ENCODE peak calls at places on chromosome X, in ten cellular contexts. One of them, this sample, is unnamed.

GRCh38 chrX:16196829-16197228 is 29.5 kb downstream of the MAGEB17 start:
- DNase-seq in endothelial cell: no peak
- DNase-seq in prostate gland: no peak
- DNase-seq in foreskin fibroblast: peak
- DNase-seq in CD8-positive, alpha-beta T cell: no peak
- DNase-seq in type B pancreatic cell: no peak
- DNase-seq in hepatocyte: no peak
- DNase-seq in GM12865: no peak
- DNase-seq in brain microvascular endothelial cell: no peak
- DNase-seq in B cell: no peak
- DNase-seq in this sample: no peak

GRCh38 chrX:85569691-85570090 is 190.2 kb upstream of the POF1B start:
- DNase-seq in endothelial cell: no peak
- DNase-seq in prostate gland: no peak
- DNase-seq in foreskin fibroblast: no peak
- DNase-seq in CD8-positive, alpha-beta T cell: no peak
- DNase-seq in type B pancreatic cell: no peak
- DNase-seq in hepatocyte: no peak
- DNase-seq in GM12865: no peak
- DNase-seq in brain microvascular endothelial cell: no peak
- DNase-seq in B cell: no peak
- DNase-seq in this sample: no peak

GRCh38 chrX:39577976-39578962 is 519.5 kb downstream of the BCOR start:
- DNase-seq in endothelial cell: no peak
- DNase-seq in prostate gland: no peak
- DNase-seq in foreskin fibroblast: no peak
- DNase-seq in CD8-positive, alpha-beta T cell: peak
- DNase-seq in type B pancreatic cell: no peak
- DNase-seq in hepatocyte: no peak
- DNase-seq in GM12865: peak
- DNase-seq in brain microvascular endothelial cell: no peak
- DNase-seq in B cell: peak
- DNase-seq in this sample: no peak

GRCh38 chrX:44903107-44903506 is 30.1 kb downstream of the KDM6A start:
- DNase-seq in endothelial cell: no peak
- DNase-seq in prostate gland: no peak
- DNase-seq in foreskin fibroblast: peak
- DNase-seq in CD8-positive, alpha-beta T cell: no peak
- DNase-seq in type B pancreatic cell: no peak
- DNase-seq in hepatocyte: no peak
- DNase-seq in GM12865: peak
- DNase-seq in brain microvascular endothelial cell: peak
- DNase-seq in B cell: no peak
- DNase-seq in this sample: no peak

GRCh38 chrX:1903380-1903935 is 288.6 kb downstream of the ASMT start:
- DNase-seq in endothelial cell: no peak
- DNase-seq in prostate gland: no peak
- DNase-seq in foreskin fibroblast: no peak
- DNase-seq in CD8-positive, alpha-beta T cell: no peak
- DNase-seq in type B pancreatic cell: no peak
- DNase-seq in hepatocyte: peak
- DNase-seq in GM12865: no peak
- DNase-seq in brain microvascular endothelial cell: peak
- DNase-seq in B cell: no peak
- DNase-seq in this sample: no peak

GRCh38 chrX:33725556-33726232 is 406.4 kb downstream of the FAM47A start:
- DNase-seq in endothelial cell: peak
- DNase-seq in prostate gland: peak
- DNase-seq in foreskin fibroblast: no peak
- DNase-seq in CD8-positive, alpha-beta T cell: no peak
- DNase-seq in type B pancreatic cell: no peak
- DNase-seq in hepatocyte: peak
- DNase-seq in GM12865: no peak
- DNase-seq in brain microvascular endothelial cell: peak
- DNase-seq in B cell: no peak
- DNase-seq in this sample: no peak

GRCh38 chrX:65589304-65589703 is 54.7 kb upstream of the LAS1L start:
- DNase-seq in endothelial cell: no peak
- DNase-seq in prostate gland: no peak
- DNase-seq in foreskin fibroblast: no peak
- DNase-seq in CD8-positive, alpha-beta T cell: peak
- DNase-seq in type B pancreatic cell: no peak
- DNase-seq in hepatocyte: no peak
- DNase-seq in GM12865: no peak
- DNase-seq in brain microvascular endothelial cell: no peak
- DNase-seq in B cell: no peak
- DNase-seq in this sample: peak

GRCh38 chrX:20118065-20118824 is 1.5 kb upstream of the MAP7D2 start:
- DNase-seq in endothelial cell: no peak
- DNase-seq in prostate gland: no peak
- DNase-seq in foreskin fibroblast: no peak
- DNase-seq in CD8-positive, alpha-beta T cell: no peak
- DNase-seq in type B pancreatic cell: no peak
- DNase-seq in hepatocyte: no peak
- DNase-seq in GM12865: no peak
- DNase-seq in brain microvascular endothelial cell: no peak
- DNase-seq in B cell: no peak
- DNase-seq in this sample: no peak

GRCh38 chrX:5876984-5877655 is 351.5 kb downstream of the NLGN4X start:
- DNase-seq in endothelial cell: peak
- DNase-seq in prostate gland: no peak
- DNase-seq in foreskin fibroblast: peak
- DNase-seq in CD8-positive, alpha-beta T cell: no peak
- DNase-seq in type B pancreatic cell: no peak
- DNase-seq in hepatocyte: peak
- DNase-seq in GM12865: peak
- DNase-seq in brain microvascular endothelial cell: no peak
- DNase-seq in B cell: no peak
- DNase-seq in this sample: no peak

GRCh38 chrX:45070116-45071007 is 130.3 kb downstream of the DIPK2B start:
- DNase-seq in endothelial cell: no peak
- DNase-seq in prostate gland: no peak
- DNase-seq in foreskin fibroblast: peak
- DNase-seq in CD8-positive, alpha-beta T cell: no peak
- DNase-seq in type B pancreatic cell: no peak
- DNase-seq in hepatocyte: peak
- DNase-seq in GM12865: peak
- DNase-seq in brain microvascular endothelial cell: peak
- DNase-seq in B cell: no peak
- DNase-seq in this sample: no peak

GRCh38 chrX:110402091-110402854 is 43.6 kb downstream of the RTL9 start:
- DNase-seq in endothelial cell: no peak
- DNase-seq in prostate gland: no peak
- DNase-seq in foreskin fibroblast: peak
- DNase-seq in CD8-positive, alpha-beta T cell: no peak
- DNase-seq in type B pancreatic cell: no peak
- DNase-seq in hepatocyte: peak
- DNase-seq in GM12865: no peak
- DNase-seq in brain microvascular endothelial cell: peak
- DNase-seq in B cell: no peak
- DNase-seq in this sample: peak

GRCh38 chrX:124257924-124258706 is 74.3 kb upstream of the TEX13D start:
- DNase-seq in endothelial cell: no peak
- DNase-seq in prostate gland: no peak
- DNase-seq in foreskin fibroblast: peak
- DNase-seq in CD8-positive, alpha-beta T cell: no peak
- DNase-seq in type B pancreatic cell: no peak
- DNase-seq in hepatocyte: no peak
- DNase-seq in GM12865: no peak
- DNase-seq in brain microvascular endothelial cell: no peak
- DNase-seq in B cell: no peak
- DNase-seq in this sample: no peak

DNA sequence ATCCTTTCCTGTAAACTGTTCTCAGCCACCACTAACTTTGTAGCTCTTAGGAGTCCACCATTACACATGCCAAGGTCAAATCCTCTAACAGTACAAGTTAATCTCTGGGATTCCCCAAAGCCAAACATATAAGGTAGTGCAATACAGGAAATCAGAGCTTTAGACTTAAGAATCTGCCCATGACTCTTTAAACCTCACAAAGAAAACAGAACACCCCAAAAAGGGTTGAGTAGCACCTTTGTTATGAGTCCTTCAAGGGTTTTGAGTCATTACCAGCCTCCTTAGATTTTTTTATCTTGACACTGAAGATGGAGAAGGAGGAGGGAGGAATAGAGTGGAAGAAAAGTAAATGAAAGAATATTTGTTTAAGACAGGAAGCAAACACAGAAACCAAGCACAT is 243.9 kb upstream of the SPANXN1 start:
- DNase-seq in endothelial cell: no peak
- DNase-seq in prostate gland: no peak
- DNase-seq in foreskin fibroblast: no peak
- DNase-seq in CD8-positive, alpha-beta T cell: no peak
- DNase-seq in type B pancreatic cell: no peak
- DNase-seq in hepatocyte: no peak
- DNase-seq in GM12865: no peak
- DNase-seq in brain microvascular endothelial cell: no peak
- DNase-seq in B cell: no peak
- DNase-seq in this sample: no peak
- TF ChIP-seq CTCF in endothelial cell: no peak
- TF ChIP-seq CTCF in prostate gland: no peak
- TF ChIP-seq CTCF in foreskin fibroblast: no peak
- TF ChIP-seq CTCF in CD8-positive, alpha-beta T cell: no peak
- TF ChIP-seq CTCF in type B pancreatic cell: no peak
- TF ChIP-seq CTCF in hepatocyte: no peak
- TF ChIP-seq CTCF in GM12865: no peak
- TF ChIP-seq CTCF in brain microvascular endothelial cell: no peak
- TF ChIP-seq CTCF in B cell: no peak
- TF ChIP-seq CTCF in this sample: no peak

GRCh38 chrX:68699960-68700746 is 52.7 kb downstream of the STARD8 start:
- DNase-seq in endothelial cell: no peak
- DNase-seq in prostate gland: no peak
- DNase-seq in foreskin fibroblast: peak
- DNase-seq in CD8-positive, alpha-beta T cell: no peak
- DNase-seq in type B pancreatic cell: no peak
- DNase-seq in hepatocyte: no peak
- DNase-seq in GM12865: no peak
- DNase-seq in brain microvascular endothelial cell: no peak
- DNase-seq in B cell: no peak
- DNase-seq in this sample: no peak

GRCh38 chrX:68696267-68696666 is 48.8 kb downstream of the STARD8 start:
- DNase-seq in endothelial cell: no peak
- DNase-seq in prostate gland: no peak
- DNase-seq in foreskin fibroblast: no peak
- DNase-seq in CD8-positive, alpha-beta T cell: no peak
- DNase-seq in type B pancreatic cell: no peak
- DNase-seq in hepatocyte: no peak
- DNase-seq in GM12865: no peak
- DNase-seq in brain microvascular endothelial cell: no peak
- DNase-seq in B cell: no peak
- DNase-seq in this sample: no peak

GRCh38 chrX:68697465-68698125 is 50.1 kb downstream of the STARD8 start:
- DNase-seq in endothelial cell: peak
- DNase-seq in prostate gland: no peak
- DNase-seq in foreskin fibroblast: no peak
- DNase-seq in CD8-positive, alpha-beta T cell: no peak
- DNase-seq in type B pancreatic cell: no peak
- DNase-seq in hepatocyte: no peak
- DNase-seq in GM12865: no peak
- DNase-seq in brain microvascular endothelial cell: no peak
- DNase-seq in B cell: no peak
- DNase-seq in this sample: no peak

GRCh38 chrX:68697036-68697435 is 49.6 kb downstream of the STARD8 start:
- DNase-seq in endothelial cell: no peak
- DNase-seq in prostate gland: no peak
- DNase-seq in foreskin fibroblast: no peak
- DNase-seq in CD8-positive, alpha-beta T cell: no peak
- DNase-seq in type B pancreatic cell: no peak
- DNase-seq in hepatocyte: no peak
- DNase-seq in GM12865: no peak
- DNase-seq in brain microvascular endothelial cell: no peak
- DNase-seq in B cell: no peak
- DNase-seq in this sample: no peak

GRCh38 chrX:68698955-68699354 is 51.5 kb downstream of the STARD8 start:
- DNase-seq in endothelial cell: no peak
- DNase-seq in prostate gland: no peak
- DNase-seq in foreskin fibroblast: no peak
- DNase-seq in CD8-positive, alpha-beta T cell: no peak
- DNase-seq in type B pancreatic cell: no peak
- DNase-seq in hepatocyte: peak
- DNase-seq in GM12865: no peak
- DNase-seq in brain microvascular endothelial cell: no peak
- DNase-seq in B cell: no peak
- DNase-seq in this sample: no peak
- TF ChIP-seq CTCF in endothelial cell: no peak
- TF ChIP-seq CTCF in prostate gland: no peak
- TF ChIP-seq CTCF in foreskin fibroblast: no peak
- TF ChIP-seq CTCF in CD8-positive, alpha-beta T cell: no peak
- TF ChIP-seq CTCF in type B pancreatic cell: no peak
- TF ChIP-seq CTCF in hepatocyte: no peak
- TF ChIP-seq CTCF in GM12865: no peak
- TF ChIP-seq CTCF in brain microvascular endothelial cell: no peak
- TF ChIP-seq CTCF in B cell: no peak
- TF ChIP-seq CTCF in this sample: no peak

DNA sequence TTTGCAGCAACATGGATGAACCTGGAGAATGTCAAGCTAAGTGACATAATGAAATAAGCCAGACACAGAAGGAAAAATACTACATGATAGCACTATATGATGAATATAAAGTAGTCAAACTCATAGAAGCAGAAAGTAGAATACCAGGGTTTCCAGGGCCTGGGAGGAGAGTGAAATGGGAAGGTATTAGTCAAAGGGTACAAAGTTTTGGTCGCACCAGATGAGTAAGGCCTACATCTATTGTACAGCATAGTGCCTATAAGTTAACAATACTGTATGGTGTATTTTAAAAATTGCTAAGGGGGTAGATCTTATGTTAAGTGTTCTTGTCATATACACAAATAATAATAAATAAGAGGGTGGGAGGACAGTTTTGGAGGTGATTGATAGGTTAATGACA is 41.5 kb downstream of the ENOX2 start:
- DNase-seq in endothelial cell: no peak
- DNase-seq in prostate gland: no peak
- DNase-seq in foreskin fibroblast: no peak
- DNase-seq in CD8-positive, alpha-beta T cell: no peak
- DNase-seq in type B pancreatic cell: no peak
- DNase-seq in hepatocyte: no peak
- DNase-seq in GM12865: no peak
- DNase-seq in brain microvascular endothelial cell: no peak
- DNase-seq in B cell: no peak
- DNase-seq in this sample: no peak
- TF ChIP-seq CTCF in endothelial cell: no peak
- TF ChIP-seq CTCF in prostate gland: no peak
- TF ChIP-seq CTCF in foreskin fibroblast: no peak
- TF ChIP-seq CTCF in CD8-positive, alpha-beta T cell: no peak
- TF ChIP-seq CTCF in type B pancreatic cell: no peak
- TF ChIP-seq CTCF in hepatocyte: no peak
- TF ChIP-seq CTCF in GM12865: no peak
- TF ChIP-seq CTCF in brain microvascular endothelial cell: no peak
- TF ChIP-seq CTCF in B cell: no peak
- TF ChIP-seq CTCF in this sample: no peak

GRCh38 chrX:129318375-129318774 is 204.9 kb downstream of the SMARCA1 start:
- DNase-seq in endothelial cell: peak
- DNase-seq in prostate gland: no peak
- DNase-seq in foreskin fibroblast: peak
- DNase-seq in CD8-positive, alpha-beta T cell: no peak
- DNase-seq in type B pancreatic cell: no peak
- DNase-seq in hepatocyte: peak
- DNase-seq in GM12865: peak
- DNase-seq in brain microvascular endothelial cell: peak
- DNase-seq in B cell: no peak
- DNase-seq in this sample: no peak
- TF ChIP-seq CTCF in endothelial cell: no peak
- TF ChIP-seq CTCF in prostate gland: peak
- TF ChIP-seq CTCF in foreskin fibroblast: no peak
- TF ChIP-seq CTCF in CD8-positive, alpha-beta T cell: no peak
- TF ChIP-seq CTCF in type B pancreatic cell: peak
- TF ChIP-seq CTCF in hepatocyte: peak
- TF ChIP-seq CTCF in GM12865: no peak
- TF ChIP-seq CTCF in brain microvascular endothelial cell: peak
- TF ChIP-seq CTCF in B cell: no peak
- TF ChIP-seq CTCF in this sample: no peak

GRCh38 chrX:133045986-133046385 is 50.9 kb downstream of the USP26 start:
- DNase-seq in endothelial cell: peak
- DNase-seq in prostate gland: no peak
- DNase-seq in foreskin fibroblast: peak
- DNase-seq in CD8-positive, alpha-beta T cell: no peak
- DNase-seq in type B pancreatic cell: no peak
- DNase-seq in hepatocyte: peak
- DNase-seq in GM12865: no peak
- DNase-seq in brain microvascular endothelial cell: peak
- DNase-seq in B cell: no peak
- DNase-seq in this sample: no peak
- TF ChIP-seq CTCF in endothelial cell: no peak
- TF ChIP-seq CTCF in prostate gland: no peak
- TF ChIP-seq CTCF in foreskin fibroblast: no peak
- TF ChIP-seq CTCF in CD8-positive, alpha-beta T cell: no peak
- TF ChIP-seq CTCF in type B pancreatic cell: peak
- TF ChIP-seq CTCF in hepatocyte: peak
- TF ChIP-seq CTCF in GM12865: no peak
- TF ChIP-seq CTCF in brain microvascular endothelial cell: peak
- TF ChIP-seq CTCF in B cell: no peak
- TF ChIP-seq CTCF in this sample: no peak